ENCODE peak calls at places on chromosomes 3 and 15, in ten cellular contexts. C is smooth muscle cell of the brain vasculature; Z is pancreas; W is WTC11; B is stimulated activated CD4-positive, alpha-beta T cell treated with anti-CD3 and anti-CD28 coated beads, TNF-alpha, amount 100 ng/mL, for 24 hours; K is KG1; D is foreskin fibroblast; V is astrocyte of the hippocampus; E is NCI-H1694; O is AG04449. S is an unnamed sample.
A peak's percentile ranks its signal among the peaks of the same experiment; 100 is the strongest.

GRCh38 chr3:183699238-183699947 is 1.8 kb downstream of the YEATS2 start:
- DNase-seq in O (no peak), W (no peak), D (peak; percentile 28), V (no peak), Z (no peak), C (no peak), K (no peak), B (no peak), E (no peak), S (no peak)

GRCh38 chr3:124701687-124702086 is 28.6 kb upstream of the UMPS start:
- DNase-seq in O (peak; percentile 36), K (no peak), V (peak; percentile 76), C (peak; percentile 37), Z (no peak), W (no peak), B (no peak), E (no peak), D (peak; percentile 73), S (no peak)

GRCh38 chr15:75200765-75201608 is 695 bp upstream of the C15orf39 start:
- DNase-seq in K (peak; percentile 85), B (no peak), E (no peak), C (no peak), W (peak; percentile 72), V (peak; percentile 41), O (no peak), Z (peak; percentile 89), D (peak; percentile 52), S (peak; percentile 75)

GRCh38 chr3:121913305-121913704 is 19.1 kb downstream of the SLC15A2 start:
- DNase-seq in D (no peak), B (no peak), C (no peak), E (no peak), V (no peak), K (no peak), Z (no peak), O (no peak), W (no peak), S (no peak)

GRCh38 chr3:66397745-66398144 is 103.1 kb downstream of the LRIG1 start:
- DNase-seq in O (no peak), K (no peak), W (no peak), E (no peak), V (no peak), C (no peak), Z (no peak), B (no peak), D (peak; percentile 58), S (no peak)

GRCh38 chr3:133494469-133494868 is 79.0 kb upstream of the CDV3 start:
- DNase-seq in W (peak; percentile 73), E (no peak), Z (no peak), V (peak; percentile 13), B (no peak), O (no peak), D (peak; percentile 26), K (no peak), C (no peak), S (no peak)

GRCh38 chr3:138439646-138440045 is 5.2 kb downstream of the ESYT3 start:
- DNase-seq in B (no peak), D (no peak), V (no peak), O (no peak), W (no peak), Z (no peak), K (no peak), E (no peak), C (no peak), S (no peak)

GRCh38 chr3:181805703-181806102 is 94.0 kb downstream of the SOX2 start:
- DNase-seq in O (no peak), K (no peak), V (no peak), D (no peak), C (no peak), Z (no peak), W (no peak), E (no peak), B (no peak), S (no peak)

GRCh38 chr3:129608087-129608935 is 1.8 kb upstream of the PLXND1 start:
- DNase-seq in B (no peak), E (peak; percentile 73), K (no peak), V (peak; percentile 40), D (peak; percentile 77), Z (no peak), O (no peak), W (peak; percentile 54), C (no peak), S (no peak)

GRCh38 chr3:69425249-69425648 is 39.4 kb upstream of the FRMD4B start:
- DNase-seq in E (no peak), B (no peak), C (no peak), Z (no peak), D (peak; percentile 63), V (peak; percentile 48), O (no peak), K (peak; percentile 36), W (peak; percentile 29), S (no peak)

GRCh38 chr3:196108075-196108743 is 26.3 kb upstream of the TFRC start:
- DNase-seq in E (no peak), Z (no peak), O (no peak), V (no peak), K (no peak), W (peak; percentile 51), C (no peak), D (no peak), B (no peak), S (no peak)

GRCh38 chr3:187368251-187368733 is at the start of gene RTP4:
- DNase-seq in W (no peak), C (no peak), Z (peak; percentile 4), V (peak; percentile 47), E (no peak), K (peak; percentile 80), B (peak; percentile 9), O (no peak), D (peak; percentile 53), S (peak; percentile 15)

GRCh38 chr3:79497447-79498111 is 270.2 kb downstream of the ROBO1 start:
- DNase-seq in V (peak; percentile 39), B (no peak), O (no peak), E (no peak), K (no peak), Z (no peak), D (peak; percentile 54), W (no peak), C (no peak), S (no peak)

GRCh38 chr15:34603095-34603494 is 19.6 kb upstream of the GOLGA8B start:
- DNase-seq in O (no peak), B (no peak), D (no peak), K (no peak), W (no peak), C (no peak), Z (no peak), E (no peak), V (no peak), S (no peak)

GRCh38 chr3:146543461-146544012 is 870 bp downstream of the PLSCR1 start:
- DNase-seq in E (no peak), C (no peak), Z (peak; percentile 43), D (peak; percentile 58), K (peak; percentile 33), W (no peak), V (peak; percentile 37), O (no peak), B (no peak), S (no peak)

GRCh38 chr3:98746122-98746521 is 17.0 kb upstream of the ST3GAL6 start:
- DNase-seq in K (no peak), O (no peak), Z (no peak), W (no peak), E (no peak), V (no peak), D (no peak), B (no peak), C (no peak), S (no peak)

S was measured in stimulated activated effector memory CD8-positive, alpha-beta T cell treated with anti-CD3 and anti-CD28 coated beads, Interleukin-12 subunit alpha, Interleukin-12 subunit beta, amount 100 ng/mL, for 72 hours.